ENCODE peak calls at places on chromosomes 2 and 18, in ten cellular contexts. One of them, this sample, is unnamed.
A peak's percentile ranks its signal among the peaks of the same experiment; 100 is the strongest.

GRCh38 chr18:33355756-33356155 is 84.8 kb downstream of the CCDC178 start:
- DNase-seq in GM23248: no peak
- DNase-seq in neural progenitor cell: no peak
- DNase-seq in PC-3: no peak
- DNase-seq in HepG2: no peak
- DNase-seq in endothelial cell of umbilical vein: no peak
- DNase-seq in astrocyte: no peak
- DNase-seq in K562: no peak
- DNase-seq in GM23338: no peak
- DNase-seq in fibroblast of lung: no peak
- DNase-seq in this sample: no peak

GRCh38 chr2:197258580-197258979 is 52.0 kb downstream of the ANKRD44 start:
- DNase-seq in fibroblast of lung: no peak
- DNase-seq in GM23338: no peak
- DNase-seq in neural progenitor cell: no peak
- DNase-seq in endothelial cell of umbilical vein: no peak
- DNase-seq in PC-3: no peak
- DNase-seq in HepG2: no peak
- DNase-seq in GM23248: peak; percentile 38
- DNase-seq in astrocyte: peak; percentile 60
- DNase-seq in K562: no peak
- DNase-seq in this sample: no peak

GRCh38 chr2:26562811-26563645 is 78.1 kb downstream of the CIB4 start:
- DNase-seq in GM23338: peak; percentile 44
- DNase-seq in endothelial cell of umbilical vein: peak; percentile 41
- DNase-seq in HepG2: no peak
- DNase-seq in neural progenitor cell: no peak
- DNase-seq in astrocyte: peak; percentile 52
- DNase-seq in GM23248: peak; percentile 42
- DNase-seq in fibroblast of lung: peak; percentile 6
- DNase-seq in PC-3: peak; percentile 61
- DNase-seq in K562: no peak
- DNase-seq in this sample: no peak

GRCh38 chr2:203453858-203454451 is 81.1 kb downstream of the RAPH1 start:
- DNase-seq in GM23338: peak; percentile 57
- DNase-seq in PC-3: peak; percentile 67
- DNase-seq in K562: peak; percentile 31
- DNase-seq in astrocyte: peak; percentile 26
- DNase-seq in neural progenitor cell: peak; percentile 30
- DNase-seq in endothelial cell of umbilical vein: peak; percentile 67
- DNase-seq in fibroblast of lung: peak; percentile 77
- DNase-seq in GM23248: peak; percentile 73
- DNase-seq in HepG2: peak; percentile 61
- DNase-seq in this sample: no peak

GRCh38 chr2:69989017-69989416 is 27.6 kb upstream of the ASPRV1 start:
- DNase-seq in HepG2: no peak
- DNase-seq in GM23248: no peak
- DNase-seq in astrocyte: no peak
- DNase-seq in endothelial cell of umbilical vein: no peak
- DNase-seq in neural progenitor cell: no peak
- DNase-seq in GM23338: no peak
- DNase-seq in PC-3: peak; percentile 74
- DNase-seq in K562: no peak
- DNase-seq in fibroblast of lung: no peak
- DNase-seq in this sample: no peak

GRCh38 chr2:151111599-151112278 is 149.9 kb downstream of the RBM43 start:
- DNase-seq in neural progenitor cell: no peak
- DNase-seq in K562: no peak
- DNase-seq in astrocyte: peak; percentile 78
- DNase-seq in PC-3: peak; percentile 75
- DNase-seq in fibroblast of lung: peak; percentile 82
- DNase-seq in HepG2: no peak
- DNase-seq in endothelial cell of umbilical vein: no peak
- DNase-seq in GM23248: peak; percentile 86
- DNase-seq in GM23338: peak; percentile 76
- DNase-seq in this sample: peak; percentile 7

GRCh38 chr2:181104512-181105121 is 124.2 kb downstream of the UBE2E3 start:
- DNase-seq in K562: no peak
- DNase-seq in astrocyte: peak; percentile 41
- DNase-seq in neural progenitor cell: peak; percentile 66
- DNase-seq in PC-3: peak; percentile 81
- DNase-seq in GM23338: peak; percentile 80
- DNase-seq in GM23248: peak; percentile 74
- DNase-seq in HepG2: peak; percentile 34
- DNase-seq in fibroblast of lung: peak; percentile 86
- DNase-seq in endothelial cell of umbilical vein: peak; percentile 57
- DNase-seq in this sample: no peak

GRCh38 chr18:13187498-13187897 is 31.1 kb upstream of the LDLRAD4 start:
- DNase-seq in K562: no peak
- DNase-seq in endothelial cell of umbilical vein: no peak
- DNase-seq in fibroblast of lung: no peak
- DNase-seq in astrocyte: no peak
- DNase-seq in GM23338: no peak
- DNase-seq in HepG2: no peak
- DNase-seq in neural progenitor cell: no peak
- DNase-seq in GM23248: no peak
- DNase-seq in PC-3: no peak
- DNase-seq in this sample: no peak

GRCh38 chr2:98701230-98701629 is 29.7 kb downstream of the MGAT4A start:
- DNase-seq in HepG2: no peak
- DNase-seq in neural progenitor cell: no peak
- DNase-seq in PC-3: peak; percentile 30
- DNase-seq in GM23248: peak; percentile 20
- DNase-seq in endothelial cell of umbilical vein: peak; percentile 92
- DNase-seq in astrocyte: no peak
- DNase-seq in K562: no peak
- DNase-seq in fibroblast of lung: peak; percentile 26
- DNase-seq in GM23338: no peak
- DNase-seq in this sample: no peak

GRCh38 chr18:6616981-6617380 is 112.5 kb upstream of the ARHGAP28 start:
- DNase-seq in neural progenitor cell: no peak
- DNase-seq in K562: no peak
- DNase-seq in astrocyte: no peak
- DNase-seq in PC-3: no peak
- DNase-seq in GM23338: no peak
- DNase-seq in endothelial cell of umbilical vein: no peak
- DNase-seq in GM23248: no peak
- DNase-seq in HepG2: no peak
- DNase-seq in fibroblast of lung: peak; percentile 53
- DNase-seq in this sample: no peak

GRCh38 chr2:176484838-176485237 is 215.6 kb downstream of the MTX2 start:
- DNase-seq in neural progenitor cell: no peak
- DNase-seq in GM23338: no peak
- DNase-seq in PC-3: no peak
- DNase-seq in K562: no peak
- DNase-seq in fibroblast of lung: peak; percentile 1
- DNase-seq in GM23248: peak; percentile 41
- DNase-seq in HepG2: no peak
- DNase-seq in astrocyte: peak; percentile 82
- DNase-seq in endothelial cell of umbilical vein: peak; percentile 66
- DNase-seq in this sample: no peak

GRCh38 chr18:75727479-75727878 is 300.0 kb upstream of the SMIM21 start:
- DNase-seq in astrocyte: peak; percentile 0
- DNase-seq in K562: peak; percentile 21
- DNase-seq in HepG2: peak; percentile 2
- DNase-seq in fibroblast of lung: peak; percentile 24
- DNase-seq in GM23248: peak; percentile 68
- DNase-seq in PC-3: peak; percentile 35
- DNase-seq in neural progenitor cell: peak; percentile 76
- DNase-seq in GM23338: peak; percentile 86
- DNase-seq in endothelial cell of umbilical vein: no peak
- DNase-seq in this sample: no peak

GRCh38 chr2:241183221-241183620 is 5.3 kb upstream of the ANO7 start:
- DNase-seq in GM23338: no peak
- DNase-seq in astrocyte: no peak
- DNase-seq in GM23248: no peak
- DNase-seq in HepG2: no peak
- DNase-seq in neural progenitor cell: no peak
- DNase-seq in PC-3: no peak
- DNase-seq in fibroblast of lung: no peak
- DNase-seq in endothelial cell of umbilical vein: no peak
- DNase-seq in K562: no peak
- DNase-seq in this sample: no peak

GRCh38 chr18:60067426-60068210 is 167.8 kb downstream of the PMAIP1 start:
- DNase-seq in HepG2: no peak
- DNase-seq in K562: no peak
- DNase-seq in GM23248: no peak
- DNase-seq in neural progenitor cell: peak; percentile 83
- DNase-seq in fibroblast of lung: no peak
- DNase-seq in endothelial cell of umbilical vein: no peak
- DNase-seq in GM23338: peak; percentile 17
- DNase-seq in astrocyte: no peak
- DNase-seq in PC-3: no peak
- DNase-seq in this sample: no peak

DNA sequence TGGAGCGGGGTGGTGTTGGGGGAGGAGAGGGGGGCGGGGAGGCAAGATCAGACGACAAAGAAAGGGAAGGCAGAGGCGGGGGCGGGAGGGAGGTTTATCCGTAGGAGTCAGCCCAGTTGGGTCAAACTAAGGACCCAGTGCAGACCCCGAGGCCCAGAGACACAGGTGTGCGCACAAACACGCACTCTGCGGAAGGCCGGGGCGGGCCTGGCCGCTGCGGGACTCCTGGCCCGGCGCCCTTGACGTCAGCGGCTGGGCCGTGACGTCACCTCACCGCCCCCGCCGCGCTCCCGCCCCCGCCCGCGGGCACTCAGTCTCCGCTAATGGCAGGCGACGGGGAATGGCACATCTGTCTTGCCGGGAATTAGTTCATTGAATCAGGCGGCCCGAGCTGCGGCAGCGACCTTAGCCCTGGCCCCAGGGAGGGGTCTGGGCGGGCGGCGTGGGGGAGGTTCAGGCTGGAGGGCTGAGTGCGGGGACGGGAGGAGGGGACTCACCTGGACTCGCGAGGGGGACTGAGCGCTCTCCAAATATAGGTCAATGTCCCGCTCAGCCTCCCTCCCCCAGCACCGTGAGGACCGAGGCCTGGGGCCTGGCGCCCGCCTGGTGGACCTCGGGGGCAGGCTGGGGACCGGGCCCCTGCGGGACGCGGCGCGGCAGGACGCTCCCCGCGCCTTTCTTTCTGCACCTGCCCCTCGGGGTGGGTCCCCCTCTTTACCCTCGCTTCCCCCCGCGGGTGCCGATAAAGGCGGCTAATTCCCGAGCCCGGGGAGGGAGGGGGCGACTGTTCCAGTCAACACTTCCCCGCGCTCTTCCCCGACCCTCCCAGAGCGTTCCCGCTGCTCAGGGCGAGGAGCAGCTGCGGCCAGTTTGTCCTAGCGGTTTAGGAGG is 15.5 kb upstream of the ECEL1 start:
- DNase-seq in fibroblast of lung: peak; percentile 15
- DNase-seq in neural progenitor cell: peak; percentile 84
- DNase-seq in endothelial cell of umbilical vein: no peak
- DNase-seq in HepG2: no peak
- DNase-seq in GM23248: peak; percentile 56
- DNase-seq in K562: peak; percentile 70
- DNase-seq in astrocyte: peak; percentile 22
- DNase-seq in GM23338: peak; percentile 65
- DNase-seq in PC-3: no peak
- DNase-seq in this sample: no peak
- TF ChIP-seq EZH2 in fibroblast of lung: peak; percentile 83
- TF ChIP-seq EZH2 in neural progenitor cell: peak; percentile 82
- TF ChIP-seq EZH2 in endothelial cell of umbilical vein: no peak
- TF ChIP-seq EZH2 in HepG2: no peak
- TF ChIP-seq EZH2 in GM23248: peak; percentile 85
- TF ChIP-seq EZH2 in K562: no peak
- TF ChIP-seq EZH2 in astrocyte: peak; percentile 96
- TF ChIP-seq EZH2 in GM23338: peak; percentile 7
- TF ChIP-seq EZH2 in PC-3: no peak
- TF ChIP-seq EZH2 in this sample: peak; percentile 98

GRCh38 chr2:239098288-239098970 is 250.5 kb downstream of the TWIST2 start:
- DNase-seq in K562: no peak
- DNase-seq in astrocyte: no peak
- DNase-seq in endothelial cell of umbilical vein: no peak
- DNase-seq in GM23248: peak; percentile 95
- DNase-seq in fibroblast of lung: no peak
- DNase-seq in HepG2: no peak
- DNase-seq in PC-3: peak; percentile 76
- DNase-seq in GM23338: no peak
- DNase-seq in neural progenitor cell: no peak
- DNase-seq in this sample: peak; percentile 59
- H3K27ac ChIP-seq in K562: no peak overlapping the region
- H3K27ac ChIP-seq in astrocyte: no peak overlapping the region
- H3K27ac ChIP-seq in endothelial cell of umbilical vein: no peak overlapping the region
- H3K27ac ChIP-seq in GM23248: peak overlapping the region; percentile 59
- H3K27ac ChIP-seq in fibroblast of lung: no peak overlapping the region
- H3K27ac ChIP-seq in HepG2: no peak overlapping the region
- H3K27ac ChIP-seq in PC-3: peak overlapping the region; percentile 39
- H3K27ac ChIP-seq in GM23338: no peak overlapping the region
- H3K27ac ChIP-seq in neural progenitor cell: no peak overlapping the region
- H3K27ac ChIP-seq in this sample: peak overlapping the region; percentile 45

GRCh38 chr2:166088634-166089033 is 39.2 kb downstream of the SCN1A start:
- DNase-seq in fibroblast of lung: peak; percentile 79
- DNase-seq in GM23338: no peak
- DNase-seq in HepG2: peak; percentile 53
- DNase-seq in K562: no peak
- DNase-seq in endothelial cell of umbilical vein: peak; percentile 97
- DNase-seq in PC-3: no peak
- DNase-seq in GM23248: no peak
- DNase-seq in neural progenitor cell: no peak
- DNase-seq in astrocyte: peak; percentile 14
- DNase-seq in this sample: no peak
- TF ChIP-seq EZH2 in fibroblast of lung: no peak
- TF ChIP-seq EZH2 in GM23338: no peak
- TF ChIP-seq EZH2 in HepG2: no peak
- TF ChIP-seq EZH2 in K562: no peak
- TF ChIP-seq EZH2 in endothelial cell of umbilical vein: no peak
- TF ChIP-seq EZH2 in PC-3: no peak
- TF ChIP-seq EZH2 in GM23248: no peak
- TF ChIP-seq EZH2 in neural progenitor cell: no peak
- TF ChIP-seq EZH2 in astrocyte: no peak
- TF ChIP-seq EZH2 in this sample: no peak

GRCh38 chr2:163734911-163735691 is 707 bp downstream of the FIGN start:
- DNase-seq in K562: no peak
- DNase-seq in PC-3: peak; percentile 24
- DNase-seq in neural progenitor cell: peak; percentile 60
- DNase-seq in endothelial cell of umbilical vein: peak; percentile 64
- DNase-seq in GM23338: peak; percentile 59
- DNase-seq in astrocyte: no peak
- DNase-seq in fibroblast of lung: peak; percentile 51
- DNase-seq in GM23248: peak; percentile 55
- DNase-seq in HepG2: no peak
- DNase-seq in this sample: no peak
- H3K27ac ChIP-seq in K562: no peak overlapping the region
- H3K27ac ChIP-seq in PC-3: no peak overlapping the region
- H3K27ac ChIP-seq in neural progenitor cell: peak overlapping the region; percentile 99
- H3K27ac ChIP-seq in endothelial cell of umbilical vein: peak overlapping the region; percentile 72
- H3K27ac ChIP-seq in GM23338: peak overlapping the region; percentile 86
- H3K27ac ChIP-seq in astrocyte: peak overlapping the region; percentile 95
- H3K27ac ChIP-seq in fibroblast of lung: peak overlapping the region; percentile 96
- H3K27ac ChIP-seq in GM23248: peak overlapping the region; percentile 80
- H3K27ac ChIP-seq in HepG2: peak overlapping the region; percentile 89
- H3K27ac ChIP-seq in this sample: peak overlapping the region; percentile 87